ENCODE peak calls at places on chromosomes 16 and 17, in nine cellular contexts. One of them, this sample, is unnamed.

GRCh38 chr17:3572231-3572630 is 14.6 kb upstream of the TRPV3 start:
- DNase-seq in left lung: peak; percentile 53
- DNase-seq in psoas muscle: no peak
- DNase-seq in HEK293T: no peak
- DNase-seq in left cardiac atrium: no peak
- DNase-seq in choroid plexus epithelial cell: no peak
- DNase-seq in kidney: no peak
- DNase-seq in left ventricle myocardium inferior: no peak
- DNase-seq in pancreas: no peak
- DNase-seq in this sample: no peak

GRCh38 chr17:37293770-37294169 is 82.0 kb upstream of the C17orf78 start:
- DNase-seq in kidney: no peak
- DNase-seq in left lung: no peak
- DNase-seq in pancreas: no peak
- DNase-seq in left ventricle myocardium inferior: no peak
- DNase-seq in psoas muscle: no peak
- DNase-seq in left cardiac atrium: no peak
- DNase-seq in HEK293T: no peak
- DNase-seq in choroid plexus epithelial cell: no peak
- DNase-seq in this sample: no peak

GRCh38 chr16:47565454-47565853 is 104.3 kb downstream of the PHKB start:
- DNase-seq in psoas muscle: peak; percentile 82
- DNase-seq in HEK293T: no peak
- DNase-seq in pancreas: no peak
- DNase-seq in left ventricle myocardium inferior: peak; percentile 73
- DNase-seq in left lung: no peak
- DNase-seq in left cardiac atrium: peak; percentile 65
- DNase-seq in choroid plexus epithelial cell: peak; percentile 70
- DNase-seq in kidney: no peak
- DNase-seq in this sample: no peak

GRCh38 chr16:70594569-70594968 is 51.8 kb upstream of the IL34 start:
- DNase-seq in pancreas: no peak
- DNase-seq in left cardiac atrium: peak; percentile 66
- DNase-seq in psoas muscle: no peak
- DNase-seq in kidney: peak; percentile 84
- DNase-seq in left ventricle myocardium inferior: peak; percentile 38
- DNase-seq in choroid plexus epithelial cell: no peak
- DNase-seq in HEK293T: no peak
- DNase-seq in left lung: no peak
- DNase-seq in this sample: no peak

GRCh38 chr16:12964466-12964865 is 63.1 kb downstream of the SHISA9 start:
- DNase-seq in kidney: no peak
- DNase-seq in HEK293T: no peak
- DNase-seq in left ventricle myocardium inferior: no peak
- DNase-seq in choroid plexus epithelial cell: no peak
- DNase-seq in pancreas: no peak
- DNase-seq in psoas muscle: no peak
- DNase-seq in left lung: no peak
- DNase-seq in left cardiac atrium: no peak
- DNase-seq in this sample: no peak

GRCh38 chr17:36036240-36036639 is 18.5 kb upstream of the CCL23 start:
- DNase-seq in kidney: no peak
- DNase-seq in left ventricle myocardium inferior: no peak
- DNase-seq in pancreas: no peak
- DNase-seq in choroid plexus epithelial cell: no peak
- DNase-seq in psoas muscle: no peak
- DNase-seq in HEK293T: no peak
- DNase-seq in left lung: no peak
- DNase-seq in left cardiac atrium: no peak
- DNase-seq in this sample: no peak

GRCh38 chr16:19704321-19705130 is 13.5 kb downstream of the KNOP1 start:
- DNase-seq in pancreas: peak; percentile 34
- DNase-seq in psoas muscle: peak; percentile 49
- DNase-seq in HEK293T: no peak
- DNase-seq in choroid plexus epithelial cell: peak; percentile 94
- DNase-seq in left ventricle myocardium inferior: no peak
- DNase-seq in kidney: peak; percentile 62
- DNase-seq in left cardiac atrium: no peak
- DNase-seq in left lung: no peak
- DNase-seq in this sample: no peak

GRCh38 chr17:16419074-16419928 is 3.9 kb downstream of the TRPV2 start:
- DNase-seq in choroid plexus epithelial cell: peak; percentile 90
- DNase-seq in left lung: no peak
- DNase-seq in left ventricle myocardium inferior: no peak
- DNase-seq in left cardiac atrium: no peak
- DNase-seq in HEK293T: peak; percentile 52
- DNase-seq in pancreas: no peak
- DNase-seq in psoas muscle: no peak
- DNase-seq in kidney: no peak
- DNase-seq in this sample: no peak

GRCh38 chr17:10073905-10074304 is 124.5 kb downstream of the GAS7 start:
- DNase-seq in left lung: no peak
- DNase-seq in psoas muscle: no peak
- DNase-seq in HEK293T: no peak
- DNase-seq in pancreas: no peak
- DNase-seq in left cardiac atrium: no peak
- DNase-seq in left ventricle myocardium inferior: peak; percentile 47
- DNase-seq in kidney: no peak
- DNase-seq in choroid plexus epithelial cell: no peak
- DNase-seq in this sample: no peak

GRCh38 chr17:76384987-76385891 is 830 bp downstream of the SPHK1 start:
- DNase-seq in psoas muscle: peak; percentile 72
- DNase-seq in choroid plexus epithelial cell: peak; percentile 77
- DNase-seq in kidney: peak; percentile 86
- DNase-seq in left ventricle myocardium inferior: peak; percentile 41
- DNase-seq in left cardiac atrium: peak; percentile 81
- DNase-seq in HEK293T: no peak
- DNase-seq in pancreas: peak; percentile 74
- DNase-seq in left lung: peak; percentile 89
- DNase-seq in this sample: no peak